ENCODE peak calls at places on chromosome 2, in nine cellular contexts. One of them, this sample, is unnamed.

GRCh38 chr2:61585383-61585782 is 47.2 kb upstream of the XPO1 start:
- DNase-seq in MV-4-11: no peak
- DNase-seq in HEK293T: no peak
- DNase-seq in WTC11: no peak
- DNase-seq in hypothalamus: no peak
- DNase-seq in activated CD4-positive, CD25-positive, alpha-beta regulatory T cell: no peak
- DNase-seq in HuH-7.5: no peak
- DNase-seq in AG09309: no peak
- DNase-seq in tibial nerve: no peak
- DNase-seq in this sample: no peak

GRCh38 chr2:23330214-23330613 is 54.8 kb upstream of the KLHL29 start:
- DNase-seq in MV-4-11: peak; percentile 5
- DNase-seq in HEK293T: peak; percentile 48
- DNase-seq in WTC11: peak; percentile 79
- DNase-seq in hypothalamus: no peak
- DNase-seq in activated CD4-positive, CD25-positive, alpha-beta regulatory T cell: no peak
- DNase-seq in HuH-7.5: peak; percentile 16
- DNase-seq in AG09309: no peak
- DNase-seq in tibial nerve: no peak
- DNase-seq in this sample: no peak

GRCh38 chr2:27379840-27380625 is 501 bp downstream of the ZNF513 start:
- DNase-seq in MV-4-11: peak; percentile 65
- DNase-seq in HEK293T: no peak
- DNase-seq in WTC11: no peak
- DNase-seq in hypothalamus: peak; percentile 84
- DNase-seq in activated CD4-positive, CD25-positive, alpha-beta regulatory T cell: no peak
- DNase-seq in HuH-7.5: no peak
- DNase-seq in AG09309: no peak
- DNase-seq in tibial nerve: peak; percentile 67
- DNase-seq in this sample: peak; percentile 79

GRCh38 chr2:157269922-157270321 is 12.4 kb downstream of the GALNT5 start:
- DNase-seq in MV-4-11: peak; percentile 60
- DNase-seq in HEK293T: no peak
- DNase-seq in WTC11: no peak
- DNase-seq in hypothalamus: no peak
- DNase-seq in activated CD4-positive, CD25-positive, alpha-beta regulatory T cell: no peak
- DNase-seq in HuH-7.5: no peak
- DNase-seq in AG09309: no peak
- DNase-seq in tibial nerve: no peak
- DNase-seq in this sample: no peak

GRCh38 chr2:114609203-114609602 is 166.8 kb downstream of the DPP10 start:
- DNase-seq in MV-4-11: no peak
- DNase-seq in HEK293T: no peak
- DNase-seq in WTC11: no peak
- DNase-seq in hypothalamus: no peak
- DNase-seq in activated CD4-positive, CD25-positive, alpha-beta regulatory T cell: no peak
- DNase-seq in HuH-7.5: no peak
- DNase-seq in AG09309: no peak
- DNase-seq in tibial nerve: no peak
- DNase-seq in this sample: no peak

GRCh38 chr2:1864301-1864980 is 120.1 kb upstream of the PXDN start:
- DNase-seq in MV-4-11: no peak
- DNase-seq in HEK293T: no peak
- DNase-seq in WTC11: no peak
- DNase-seq in hypothalamus: no peak
- DNase-seq in activated CD4-positive, CD25-positive, alpha-beta regulatory T cell: no peak
- DNase-seq in HuH-7.5: no peak
- DNase-seq in AG09309: no peak
- DNase-seq in tibial nerve: no peak
- DNase-seq in this sample: no peak

GRCh38 chr2:67503066-67503795 is 106.1 kb downstream of the ETAA1 start:
- DNase-seq in MV-4-11: no peak
- DNase-seq in HEK293T: no peak
- DNase-seq in WTC11: no peak
- DNase-seq in hypothalamus: no peak
- DNase-seq in activated CD4-positive, CD25-positive, alpha-beta regulatory T cell: no peak
- DNase-seq in HuH-7.5: no peak
- DNase-seq in AG09309: peak; percentile 70
- DNase-seq in tibial nerve: no peak
- DNase-seq in this sample: no peak

GRCh38 chr2:236352761-236353593 is 88.8 kb upstream of the ASB18 start:
- DNase-seq in MV-4-11: peak; percentile 33
- DNase-seq in HEK293T: no peak
- DNase-seq in WTC11: no peak
- DNase-seq in hypothalamus: no peak
- DNase-seq in activated CD4-positive, CD25-positive, alpha-beta regulatory T cell: no peak
- DNase-seq in HuH-7.5: no peak
- DNase-seq in AG09309: peak; percentile 5
- DNase-seq in tibial nerve: peak; percentile 58
- DNase-seq in this sample: no peak

GRCh38 chr2:152403395-152403794 is 68.4 kb downstream of the FMNL2 start:
- DNase-seq in MV-4-11: no peak
- DNase-seq in HEK293T: no peak
- DNase-seq in WTC11: no peak
- DNase-seq in hypothalamus: no peak
- DNase-seq in activated CD4-positive, CD25-positive, alpha-beta regulatory T cell: no peak
- DNase-seq in HuH-7.5: no peak
- DNase-seq in AG09309: no peak
- DNase-seq in tibial nerve: no peak
- DNase-seq in this sample: no peak

GRCh38 chr2:28202718-28203117 is 189.9 kb upstream of the FOSL2 start:
- DNase-seq in MV-4-11: no peak
- DNase-seq in HEK293T: no peak
- DNase-seq in WTC11: no peak
- DNase-seq in hypothalamus: no peak
- DNase-seq in activated CD4-positive, CD25-positive, alpha-beta regulatory T cell: no peak
- DNase-seq in HuH-7.5: no peak
- DNase-seq in AG09309: no peak
- DNase-seq in tibial nerve: no peak
- DNase-seq in this sample: no peak

GRCh38 chr2:52340185-52340584 is 1308.3 kb upstream of the NRXN1 start:
- DNase-seq in MV-4-11: no peak
- DNase-seq in HEK293T: no peak
- DNase-seq in WTC11: peak; percentile 12
- DNase-seq in hypothalamus: no peak
- DNase-seq in activated CD4-positive, CD25-positive, alpha-beta regulatory T cell: no peak
- DNase-seq in HuH-7.5: no peak
- DNase-seq in AG09309: no peak
- DNase-seq in tibial nerve: no peak
- DNase-seq in this sample: no peak

GRCh38 chr2:62287895-62288589 is 92.1 kb downstream of the B3GNT2 start:
- DNase-seq in MV-4-11: peak; percentile 91
- DNase-seq in HEK293T: no peak
- DNase-seq in WTC11: no peak
- DNase-seq in hypothalamus: no peak
- DNase-seq in activated CD4-positive, CD25-positive, alpha-beta regulatory T cell: no peak
- DNase-seq in HuH-7.5: no peak
- DNase-seq in AG09309: no peak
- DNase-seq in tibial nerve: peak; percentile 45
- DNase-seq in this sample: no peak

GRCh38 chr2:41994177-41994576 is 53.6 kb upstream of the PKDCC start:
- DNase-seq in MV-4-11: peak; percentile 24
- DNase-seq in HEK293T: no peak
- DNase-seq in WTC11: no peak
- DNase-seq in hypothalamus: no peak
- DNase-seq in activated CD4-positive, CD25-positive, alpha-beta regulatory T cell: no peak
- DNase-seq in HuH-7.5: no peak
- DNase-seq in AG09309: peak; percentile 93
- DNase-seq in tibial nerve: peak; percentile 19
- DNase-seq in this sample: no peak

GRCh38 chr2:105299290-105299689 is 30.2 kb downstream of the TGFBRAP1 start:
- DNase-seq in MV-4-11: no peak
- DNase-seq in HEK293T: peak; percentile 19
- DNase-seq in WTC11: peak; percentile 45
- DNase-seq in hypothalamus: no peak
- DNase-seq in activated CD4-positive, CD25-positive, alpha-beta regulatory T cell: no peak
- DNase-seq in HuH-7.5: peak; percentile 28
- DNase-seq in AG09309: no peak
- DNase-seq in tibial nerve: no peak
- DNase-seq in this sample: no peak

GRCh38 chr2:50751255-50752069 is 280.5 kb downstream of the NRXN1 start:
- DNase-seq in MV-4-11: no peak
- DNase-seq in HEK293T: no peak
- DNase-seq in WTC11: no peak
- DNase-seq in hypothalamus: no peak
- DNase-seq in activated CD4-positive, CD25-positive, alpha-beta regulatory T cell: no peak
- DNase-seq in HuH-7.5: no peak
- DNase-seq in AG09309: no peak
- DNase-seq in tibial nerve: no peak
- DNase-seq in this sample: no peak

GRCh38 chr2:3168230-3168891 is 209.3 kb downstream of the EIPR1 start:
- DNase-seq in MV-4-11: no peak
- DNase-seq in HEK293T: no peak
- DNase-seq in WTC11: peak; percentile 20
- DNase-seq in hypothalamus: no peak
- DNase-seq in activated CD4-positive, CD25-positive, alpha-beta regulatory T cell: no peak
- DNase-seq in HuH-7.5: no peak
- DNase-seq in AG09309: peak; percentile 24
- DNase-seq in tibial nerve: no peak
- DNase-seq in this sample: no peak

GRCh38 chr2:129297430-129297829 is 682.0 kb upstream of the RAB6C start:
- DNase-seq in MV-4-11: no peak
- DNase-seq in HEK293T: no peak
- DNase-seq in WTC11: peak; percentile 63
- DNase-seq in hypothalamus: no peak
- DNase-seq in activated CD4-positive, CD25-positive, alpha-beta regulatory T cell: no peak
- DNase-seq in HuH-7.5: no peak
- DNase-seq in AG09309: no peak
- DNase-seq in tibial nerve: no peak
- DNase-seq in this sample: no peak

GRCh38 chr2:146598791-146599190 is 1246.0 kb upstream of the ACVR2A start:
- DNase-seq in MV-4-11: no peak
- DNase-seq in HEK293T: no peak
- DNase-seq in WTC11: no peak
- DNase-seq in hypothalamus: no peak
- DNase-seq in activated CD4-positive, CD25-positive, alpha-beta regulatory T cell: no peak
- DNase-seq in HuH-7.5: no peak
- DNase-seq in AG09309: no peak
- DNase-seq in tibial nerve: no peak
- DNase-seq in this sample: no peak

GRCh38 chr2:16006537-16007166 is 66.3 kb downstream of the MYCN start:
- DNase-seq in MV-4-11: no peak
- DNase-seq in HEK293T: no peak
- DNase-seq in WTC11: no peak
- DNase-seq in hypothalamus: no peak
- DNase-seq in activated CD4-positive, CD25-positive, alpha-beta regulatory T cell: no peak
- DNase-seq in HuH-7.5: no peak
- DNase-seq in AG09309: no peak
- DNase-seq in tibial nerve: no peak
- DNase-seq in this sample: no peak

GRCh38 chr2:53257287-53257686 is 510.3 kb upstream of the CHAC2 start:
- DNase-seq in MV-4-11: no peak
- DNase-seq in HEK293T: no peak
- DNase-seq in WTC11: no peak
- DNase-seq in hypothalamus: no peak
- DNase-seq in activated CD4-positive, CD25-positive, alpha-beta regulatory T cell: no peak
- DNase-seq in HuH-7.5: no peak
- DNase-seq in AG09309: no peak
- DNase-seq in tibial nerve: no peak
- DNase-seq in this sample: no peak

GRCh38 chr2:58140508-58141072 is 94.0 kb downstream of the VRK2 start:
- DNase-seq in MV-4-11: no peak
- DNase-seq in HEK293T: no peak
- DNase-seq in WTC11: no peak
- DNase-seq in hypothalamus: no peak
- DNase-seq in activated CD4-positive, CD25-positive, alpha-beta regulatory T cell: no peak
- DNase-seq in HuH-7.5: no peak
- DNase-seq in AG09309: peak; percentile 77
- DNase-seq in tibial nerve: no peak
- DNase-seq in this sample: no peak